ENCODE peak calls at places on chromosomes 11 and 22, in eight cellular contexts. One of them, this sample, is unnamed.

GRCh38 chr11:122085264-122085663 is 30.8 kb downstream of the BLID start:
- DNase-seq in A549: no peak
- DNase-seq in WTC11: no peak
- DNase-seq in GM12878: no peak
- DNase-seq in K562: no peak
- DNase-seq in HepG2: no peak
- DNase-seq in IMR-90: peak; percentile 95
- DNase-seq in H1: no peak
- DNase-seq in this sample: no peak

GRCh38 chr11:47234669-47235075 is 13.9 kb downstream of the ACP2 start:
- DNase-seq in A549: peak; percentile 84
- DNase-seq in WTC11: no peak
- DNase-seq in GM12878: no peak
- DNase-seq in K562: no peak
- DNase-seq in HepG2: no peak
- DNase-seq in IMR-90: peak; percentile 13
- DNase-seq in H1: no peak
- DNase-seq in this sample: peak; percentile 4

GRCh38 chr11:32154275-32154674 is 63.4 kb downstream of the RCN1 start:
- DNase-seq in A549: peak; percentile 18
- DNase-seq in WTC11: no peak
- DNase-seq in GM12878: peak; percentile 62
- DNase-seq in K562: no peak
- DNase-seq in HepG2: no peak
- DNase-seq in IMR-90: peak; percentile 22
- DNase-seq in H1: no peak
- DNase-seq in this sample: no peak

GRCh38 chr22:43441751-43442150 is 29.9 kb downstream of the MPPED1 start:
- DNase-seq in A549: no peak
- DNase-seq in WTC11: no peak
- DNase-seq in GM12878: no peak
- DNase-seq in K562: no peak
- DNase-seq in HepG2: no peak
- DNase-seq in IMR-90: no peak
- DNase-seq in H1: no peak
- DNase-seq in this sample: no peak

GRCh38 chr11:107705027-107705426 is 6.8 kb downstream of the SLN start:
- DNase-seq in A549: peak; percentile 62
- DNase-seq in WTC11: no peak
- DNase-seq in GM12878: no peak
- DNase-seq in K562: no peak
- DNase-seq in HepG2: no peak
- DNase-seq in IMR-90: peak; percentile 92
- DNase-seq in H1: no peak
- DNase-seq in this sample: no peak

GRCh38 chr11:121414141-121414918 is 37.8 kb upstream of the SORL1 start:
- DNase-seq in A549: no peak
- DNase-seq in WTC11: no peak
- DNase-seq in GM12878: no peak
- DNase-seq in K562: no peak
- DNase-seq in HepG2: no peak
- DNase-seq in IMR-90: no peak
- DNase-seq in H1: no peak
- DNase-seq in this sample: no peak

GRCh38 chr22:42462016-42462415 is 29.8 kb upstream of the NFAM1 start:
- DNase-seq in A549: no peak
- DNase-seq in WTC11: no peak
- DNase-seq in GM12878: no peak
- DNase-seq in K562: peak; percentile 37
- DNase-seq in HepG2: no peak
- DNase-seq in IMR-90: no peak
- DNase-seq in H1: no peak
- DNase-seq in this sample: peak; percentile 58

GRCh38 chr11:31809857-31810778 is 1.0 kb downstream of the PAX6 start:
- DNase-seq in A549: peak; percentile 44
- DNase-seq in WTC11: peak; percentile 61
- DNase-seq in GM12878: no peak
- DNase-seq in K562: peak; percentile 27
- DNase-seq in HepG2: no peak
- DNase-seq in IMR-90: peak; percentile 28
- DNase-seq in H1: no peak
- DNase-seq in this sample: peak; percentile 68

GRCh38 chr11:74288911-74289310 is 22.5 kb downstream of the P4HA3 start:
- DNase-seq in A549: no peak
- DNase-seq in WTC11: no peak
- DNase-seq in GM12878: no peak
- DNase-seq in K562: no peak
- DNase-seq in HepG2: no peak
- DNase-seq in IMR-90: no peak
- DNase-seq in H1: no peak
- DNase-seq in this sample: no peak

GRCh38 chr22:19875531-19876313 is 21.0 kb upstream of the GNB1L start:
- DNase-seq in A549: no peak
- DNase-seq in WTC11: peak; percentile 7
- DNase-seq in GM12878: no peak
- DNase-seq in K562: no peak
- DNase-seq in HepG2: no peak
- DNase-seq in IMR-90: no peak
- DNase-seq in H1: no peak
- DNase-seq in this sample: peak; percentile 42

GRCh38 chr11:74636633-74637184 is 44.3 kb downstream of the POLD3 start:
- DNase-seq in A549: peak; percentile 46
- DNase-seq in WTC11: no peak
- DNase-seq in GM12878: no peak
- DNase-seq in K562: peak; percentile 18
- DNase-seq in HepG2: no peak
- DNase-seq in IMR-90: peak; percentile 95
- DNase-seq in H1: no peak
- DNase-seq in this sample: no peak

GRCh38 chr22:31233001-31233400 is 20.9 kb downstream of the LIMK2 start:
- DNase-seq in A549: no peak
- DNase-seq in WTC11: no peak
- DNase-seq in GM12878: no peak
- DNase-seq in K562: no peak
- DNase-seq in HepG2: no peak
- DNase-seq in IMR-90: no peak
- DNase-seq in H1: no peak
- DNase-seq in this sample: no peak

GRCh38 chr11:69385466-69385820 is 91.5 kb downstream of the MYEOV start:
- DNase-seq in A549: no peak
- DNase-seq in WTC11: no peak
- DNase-seq in GM12878: no peak
- DNase-seq in K562: no peak
- DNase-seq in HepG2: no peak
- DNase-seq in IMR-90: no peak
- DNase-seq in H1: no peak
- DNase-seq in this sample: no peak

GRCh38 chr11:62614275-62614674 is 1.2 kb downstream of the ROM1 start:
- DNase-seq in A549: no peak
- DNase-seq in WTC11: no peak
- DNase-seq in GM12878: no peak
- DNase-seq in K562: peak; percentile 52
- DNase-seq in HepG2: peak; percentile 35
- DNase-seq in IMR-90: no peak
- DNase-seq in H1: no peak
- DNase-seq in this sample: no peak

GRCh38 chr11:81246937-81247336 is 1486.7 kb downstream of the FAM181B start:
- DNase-seq in A549: no peak
- DNase-seq in WTC11: no peak
- DNase-seq in GM12878: no peak
- DNase-seq in K562: no peak
- DNase-seq in HepG2: peak; percentile 5
- DNase-seq in IMR-90: no peak
- DNase-seq in H1: no peak
- DNase-seq in this sample: no peak

GRCh38 chr22:45246060-45246985 is 5.6 kb upstream of the KIAA0930 start:
- DNase-seq in A549: peak; percentile 97
- DNase-seq in WTC11: no peak
- DNase-seq in GM12878: no peak
- DNase-seq in K562: no peak
- DNase-seq in HepG2: peak; percentile 98
- DNase-seq in IMR-90: peak; percentile 99
- DNase-seq in H1: no peak
- DNase-seq in this sample: peak; percentile 73

GRCh38 chr22:17774206-17774927 is at the start of gene BID:
- DNase-seq in A549: no peak
- DNase-seq in WTC11: peak; percentile 38
- DNase-seq in GM12878: no peak
- DNase-seq in K562: peak; percentile 91
- DNase-seq in HepG2: no peak
- DNase-seq in IMR-90: peak; percentile 17
- DNase-seq in H1: no peak
- DNase-seq in this sample: peak; percentile 84

GRCh38 chr22:46089426-46090041 is 60.8 kb upstream of the PPARA start:
- DNase-seq in A549: no peak
- DNase-seq in WTC11: no peak
- DNase-seq in GM12878: no peak
- DNase-seq in K562: no peak
- DNase-seq in HepG2: no peak
- DNase-seq in IMR-90: no peak
- DNase-seq in H1: no peak
- DNase-seq in this sample: no peak

GRCh38 chr11:118851970-118852369 is 31.7 kb upstream of the CXCR5 start:
- DNase-seq in A549: no peak
- DNase-seq in WTC11: no peak
- DNase-seq in GM12878: peak; percentile 51
- DNase-seq in K562: no peak
- DNase-seq in HepG2: no peak
- DNase-seq in IMR-90: no peak
- DNase-seq in H1: no peak
- DNase-seq in this sample: no peak

GRCh38 chr11:32421992-32422391 is 13.3 kb downstream of the WT1 start:
- DNase-seq in A549: no peak
- DNase-seq in WTC11: no peak
- DNase-seq in GM12878: no peak
- DNase-seq in K562: no peak
- DNase-seq in HepG2: no peak
- DNase-seq in IMR-90: no peak
- DNase-seq in H1: no peak
- DNase-seq in this sample: no peak

GRCh38 chr22:33796494-33796893 is 123.8 kb downstream of the LARGE1 start:
- DNase-seq in A549: no peak
- DNase-seq in WTC11: no peak
- DNase-seq in GM12878: no peak
- DNase-seq in K562: no peak
- DNase-seq in HepG2: no peak
- DNase-seq in IMR-90: no peak
- DNase-seq in H1: no peak
- DNase-seq in this sample: no peak

GRCh38 chr22:37185646-37186227 is 2.3 kb downstream of the C1QTNF6 start:
- DNase-seq in A549: no peak
- DNase-seq in WTC11: no peak
- DNase-seq in GM12878: no peak
- DNase-seq in K562: no peak
- DNase-seq in HepG2: no peak
- DNase-seq in IMR-90: no peak
- DNase-seq in H1: no peak
- DNase-seq in this sample: no peak

GRCh38 chr11:121207485-121208115 is 85.0 kb upstream of the SC5D start:
- DNase-seq in A549: no peak
- DNase-seq in WTC11: no peak
- DNase-seq in GM12878: peak; percentile 50
- DNase-seq in K562: no peak
- DNase-seq in HepG2: no peak
- DNase-seq in IMR-90: no peak
- DNase-seq in H1: no peak
- DNase-seq in this sample: no peak

DNA sequence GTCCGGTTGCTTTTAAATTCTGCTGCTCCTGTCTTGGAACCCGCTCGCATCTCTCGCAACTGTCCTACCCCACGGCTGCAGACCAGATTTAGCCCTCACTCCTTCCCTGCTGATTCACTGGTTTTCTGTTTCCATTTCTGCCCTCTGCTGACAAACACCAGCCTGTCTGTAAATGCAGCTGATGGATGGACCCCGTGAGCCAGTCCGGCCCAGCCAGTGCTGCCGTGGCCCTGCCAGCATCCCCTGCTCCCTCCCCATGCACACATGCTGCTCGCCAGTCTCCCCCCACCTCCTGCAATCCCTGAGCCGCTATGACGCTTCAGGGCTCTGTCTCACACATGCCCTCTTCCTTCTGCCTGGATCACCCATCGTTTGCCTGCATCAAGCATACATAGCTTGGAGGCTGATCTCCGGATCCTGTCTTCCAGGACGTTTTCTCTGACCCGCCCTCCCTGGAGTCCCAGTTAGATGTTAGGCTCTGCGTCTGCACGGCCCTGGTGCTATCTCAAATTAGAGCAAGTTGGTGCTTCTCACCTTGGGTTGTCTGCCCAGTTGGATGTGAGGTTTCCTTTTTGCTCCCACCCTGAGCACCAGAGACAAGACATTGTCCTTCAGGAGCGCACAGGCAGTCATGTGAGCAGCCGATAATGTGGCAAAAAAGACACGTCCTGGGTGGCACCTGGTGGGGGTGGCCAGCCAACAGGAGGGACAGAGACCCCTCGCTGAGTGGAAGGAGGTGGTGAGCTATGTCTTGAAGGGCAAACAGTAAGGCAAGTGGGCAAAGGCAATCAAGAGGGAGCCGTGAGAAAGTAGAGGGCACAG is 4.3 kb upstream of the ACR start:
- DNase-seq in A549: no peak
- DNase-seq in WTC11: peak; percentile 9
- DNase-seq in GM12878: no peak
- DNase-seq in K562: no peak
- DNase-seq in HepG2: no peak
- DNase-seq in IMR-90: peak; percentile 59
- DNase-seq in H1: no peak
- DNase-seq in this sample: peak; percentile 84
- TF ChIP-seq USF2 in A549: no peak
- TF ChIP-seq USF2 in WTC11: no peak
- TF ChIP-seq USF2 in GM12878: no peak
- TF ChIP-seq USF2 in K562: no peak
- TF ChIP-seq USF2 in HepG2: no peak
- TF ChIP-seq USF2 in IMR-90: no peak
- TF ChIP-seq USF2 in H1: no peak
- TF ChIP-seq USF2 in this sample: no peak

GRCh38 chr11:67507891-67508485 is at the start of gene CDK2AP2:
- DNase-seq in A549: peak; percentile 100
- DNase-seq in WTC11: peak; percentile 100
- DNase-seq in GM12878: peak; percentile 99
- DNase-seq in K562: peak; percentile 97
- DNase-seq in HepG2: peak; percentile 98
- DNase-seq in IMR-90: peak; percentile 100
- DNase-seq in H1: peak; percentile 99
- DNase-seq in this sample: peak; percentile 97
- TF ChIP-seq USF2 in A549: no peak
- TF ChIP-seq USF2 in WTC11: no peak
- TF ChIP-seq USF2 in GM12878: no peak
- TF ChIP-seq USF2 in K562: no peak
- TF ChIP-seq USF2 in HepG2: no peak
- TF ChIP-seq USF2 in IMR-90: no peak
- TF ChIP-seq USF2 in H1: no peak
- TF ChIP-seq USF2 in this sample: no peak

GRCh38 chr11:61542024-61542461 is 33.5 kb downstream of the LRRC10B start:
- DNase-seq in A549: no peak
- DNase-seq in WTC11: no peak
- DNase-seq in GM12878: no peak
- DNase-seq in K562: no peak
- DNase-seq in HepG2: no peak
- DNase-seq in IMR-90: no peak
- DNase-seq in H1: no peak
- DNase-seq in this sample: peak; percentile 83
- TF ChIP-seq USF2 in A549: no peak
- TF ChIP-seq USF2 in WTC11: peak; percentile 34
- TF ChIP-seq USF2 in GM12878: no peak
- TF ChIP-seq USF2 in K562: no peak
- TF ChIP-seq USF2 in HepG2: no peak
- TF ChIP-seq USF2 in IMR-90: no peak
- TF ChIP-seq USF2 in H1: no peak
- TF ChIP-seq USF2 in this sample: no peak

GRCh38 chr11:35248558-35249323 is 109.8 kb downstream of the CD44 start:
- DNase-seq in A549: no peak
- DNase-seq in WTC11: no peak
- DNase-seq in GM12878: no peak
- DNase-seq in K562: no peak
- DNase-seq in HepG2: no peak
- DNase-seq in IMR-90: no peak
- DNase-seq in H1: no peak
- DNase-seq in this sample: no peak
- TF ChIP-seq USF2 in A549: no peak
- TF ChIP-seq USF2 in WTC11: no peak
- TF ChIP-seq USF2 in GM12878: no peak
- TF ChIP-seq USF2 in K562: no peak
- TF ChIP-seq USF2 in HepG2: no peak
- TF ChIP-seq USF2 in IMR-90: no peak
- TF ChIP-seq USF2 in H1: no peak
- TF ChIP-seq USF2 in this sample: no peak